ENCODE peak calls at places on chromosomes 3 and 15, in six cellular contexts. One of them, this sample, is unnamed.

GRCh38 chr3:47163023-47163989 is 607 bp downstream of the SETD2 start:
- DNase-seq in AG10803: peak; percentile 31
- DNase-seq in PC-9: no peak
- DNase-seq in HS-27A: peak; percentile 35
- DNase-seq in left ventricle myocardium superior: peak; percentile 73
- DNase-seq in fibroblast of the aortic adventitia: peak; percentile 37
- DNase-seq in this sample: peak; percentile 63

GRCh38 chr3:18649666-18650363 is 224.7 kb upstream of the SATB1 start:
- DNase-seq in AG10803: no peak
- DNase-seq in PC-9: no peak
- DNase-seq in HS-27A: no peak
- DNase-seq in left ventricle myocardium superior: no peak
- DNase-seq in fibroblast of the aortic adventitia: no peak
- DNase-seq in this sample: peak; percentile 43

GRCh38 chr3:197592361-197593045 is 36.7 kb upstream of the BDH1 start:
- DNase-seq in AG10803: no peak
- DNase-seq in PC-9: peak; percentile 11
- DNase-seq in HS-27A: no peak
- DNase-seq in left ventricle myocardium superior: no peak
- DNase-seq in fibroblast of the aortic adventitia: no peak
- DNase-seq in this sample: peak; percentile 53

GRCh38 chr15:70474682-70475438 is 288.5 kb downstream of the UACA start:
- DNase-seq in AG10803: peak; percentile 94
- DNase-seq in PC-9: peak; percentile 97
- DNase-seq in HS-27A: peak; percentile 100
- DNase-seq in left ventricle myocardium superior: peak; percentile 67
- DNase-seq in fibroblast of the aortic adventitia: peak; percentile 100
- DNase-seq in this sample: peak; percentile 39

GRCh38 chr3:80785475-80785874 is 976.0 kb downstream of the GBE1 start:
- DNase-seq in AG10803: no peak
- DNase-seq in PC-9: no peak
- DNase-seq in HS-27A: no peak
- DNase-seq in left ventricle myocardium superior: no peak
- DNase-seq in fibroblast of the aortic adventitia: no peak
- DNase-seq in this sample: no peak

GRCh38 chr15:72285927-72286516 is 13.7 kb upstream of the PARP6 start:
- DNase-seq in AG10803: peak; percentile 33
- DNase-seq in PC-9: no peak
- DNase-seq in HS-27A: no peak
- DNase-seq in left ventricle myocardium superior: peak; percentile 53
- DNase-seq in fibroblast of the aortic adventitia: peak; percentile 15
- DNase-seq in this sample: peak; percentile 57

GRCh38 chr15:63236272-63236671 is 41.1 kb upstream of the APH1B start:
- DNase-seq in AG10803: peak; percentile 56
- DNase-seq in PC-9: no peak
- DNase-seq in HS-27A: peak; percentile 96
- DNase-seq in left ventricle myocardium superior: no peak
- DNase-seq in fibroblast of the aortic adventitia: peak; percentile 77
- DNase-seq in this sample: no peak

GRCh38 chr3:23601020-23601822 is 204.5 kb upstream of the UBE2E1 start:
- DNase-seq in AG10803: peak; percentile 24
- DNase-seq in PC-9: no peak
- DNase-seq in HS-27A: no peak
- DNase-seq in left ventricle myocardium superior: no peak
- DNase-seq in fibroblast of the aortic adventitia: peak; percentile 33
- DNase-seq in this sample: no peak

GRCh38 chr15:84669726-84670125 is 11.7 kb upstream of the NMB start:
- DNase-seq in AG10803: peak; percentile 98
- DNase-seq in PC-9: no peak
- DNase-seq in HS-27A: no peak
- DNase-seq in left ventricle myocardium superior: no peak
- DNase-seq in fibroblast of the aortic adventitia: peak; percentile 12
- DNase-seq in this sample: peak; percentile 69

GRCh38 chr3:179000144-179000543 is 71.5 kb downstream of the ZMAT3 start:
- DNase-seq in AG10803: no peak
- DNase-seq in PC-9: no peak
- DNase-seq in HS-27A: no peak
- DNase-seq in left ventricle myocardium superior: no peak
- DNase-seq in fibroblast of the aortic adventitia: peak; percentile 27
- DNase-seq in this sample: no peak

GRCh38 chr3:45223889-45224730 is 2.0 kb downstream of the TMEM158 start:
- DNase-seq in AG10803: no peak
- DNase-seq in PC-9: peak; percentile 78
- DNase-seq in HS-27A: no peak
- DNase-seq in left ventricle myocardium superior: no peak
- DNase-seq in fibroblast of the aortic adventitia: peak; percentile 66
- DNase-seq in this sample: peak; percentile 42

GRCh38 chr3:34584971-34585370 is 786.5 kb downstream of the PDCD6IP start:
- DNase-seq in AG10803: no peak
- DNase-seq in PC-9: no peak
- DNase-seq in HS-27A: no peak
- DNase-seq in left ventricle myocardium superior: no peak
- DNase-seq in fibroblast of the aortic adventitia: no peak
- DNase-seq in this sample: no peak

GRCh38 chr3:187011915-187012314 is 81.6 kb downstream of the ST6GAL1 start:
- DNase-seq in AG10803: no peak
- DNase-seq in PC-9: no peak
- DNase-seq in HS-27A: no peak
- DNase-seq in left ventricle myocardium superior: no peak
- DNase-seq in fibroblast of the aortic adventitia: no peak
- DNase-seq in this sample: no peak

GRCh38 chr15:26772588-26773484 is at the start of gene GABRB3:
- DNase-seq in AG10803: peak; percentile 2
- DNase-seq in PC-9: no peak
- DNase-seq in HS-27A: no peak
- DNase-seq in left ventricle myocardium superior: peak; percentile 79
- DNase-seq in fibroblast of the aortic adventitia: no peak
- DNase-seq in this sample: no peak

GRCh38 chr3:134197681-134198261 is 52.9 kb downstream of the RYK start:
- DNase-seq in AG10803: peak; percentile 71
- DNase-seq in PC-9: peak; percentile 51
- DNase-seq in HS-27A: no peak
- DNase-seq in left ventricle myocardium superior: no peak
- DNase-seq in fibroblast of the aortic adventitia: peak; percentile 81
- DNase-seq in this sample: no peak

GRCh38 chr15:90221251-90221900 is 12.4 kb downstream of the CIB1 start:
- DNase-seq in AG10803: peak; percentile 90
- DNase-seq in PC-9: peak; percentile 57
- DNase-seq in HS-27A: peak; percentile 60
- DNase-seq in left ventricle myocardium superior: peak; percentile 81
- DNase-seq in fibroblast of the aortic adventitia: peak; percentile 95
- DNase-seq in this sample: peak; percentile 56

GRCh38 chr3:148319161-148319915 is 378.4 kb upstream of the AGTR1 start:
- DNase-seq in AG10803: peak; percentile 70
- DNase-seq in PC-9: peak; percentile 40
- DNase-seq in HS-27A: no peak
- DNase-seq in left ventricle myocardium superior: no peak
- DNase-seq in fibroblast of the aortic adventitia: peak; percentile 75
- DNase-seq in this sample: peak; percentile 2

GRCh38 chr3:9351709-9352126 is 11.1 kb upstream of the THUMPD3 start:
- DNase-seq in AG10803: no peak
- DNase-seq in PC-9: peak; percentile 84
- DNase-seq in HS-27A: no peak
- DNase-seq in left ventricle myocardium superior: no peak
- DNase-seq in fibroblast of the aortic adventitia: no peak
- DNase-seq in this sample: no peak

GRCh38 chr15:66422347-66422746 is 35.6 kb downstream of the MAP2K1 start:
- DNase-seq in AG10803: no peak
- DNase-seq in PC-9: no peak
- DNase-seq in HS-27A: no peak
- DNase-seq in left ventricle myocardium superior: no peak
- DNase-seq in fibroblast of the aortic adventitia: no peak
- DNase-seq in this sample: no peak

This sample was measured in stimulated activated naive CD8-positive, alpha-beta T cell treated with anti-CD3 and anti-CD28 coated beads, Interleukin-15, Interleukin-2, amounts not matched to agents 100 U/mL and 50 U/mL, for 24 hours.